ENCODE peak calls at places on chromosomes 3 and 15, in seven cellular contexts. Z is mucosa of descending colon; B is body of pancreas; Q is activated naive CD8-positive, alpha-beta T cell treated with anti-CD3 and anti-CD28 coated beads, Interleukin-2, amount 10 ng/mL, durations not matched to agents 7 days and 5 days; I is aorta; F is right cardiac atrium; G is GM12878. O is an unnamed sample.

GRCh38 chr15:39359736-39360135 is 221.1 kb upstream of the THBS1 start:
- ATAC-seq in G (no peak), B (no peak), F (no peak), Z (no peak), I (no peak), Q (no peak), O (no peak)

GRCh38 chr15:58487041-58487723 is 55.4 kb downstream of the LIPC start:
- ATAC-seq in B (no peak), Z (no peak), F (no peak), I (no peak), Q (no peak), G (no peak), O (no peak)

GRCh38 chr15:55527150-55527549 is 19.1 kb upstream of the DNAAF4 start:
- ATAC-seq in F (no peak), Q (no peak), B (no peak), Z (no peak), I (peak), G (no peak), O (no peak)

GRCh38 chr3:71433631-71434030 is 149.9 kb downstream of the FOXP1 start:
- ATAC-seq in Q (no peak), Z (no peak), I (no peak), B (no peak), F (no peak), G (no peak), O (no peak)

GRCh38 chr3:111871809-111872623 is 13.0 kb downstream of the PHLDB2 start:
- ATAC-seq in Z (no peak), F (no peak), B (no peak), G (no peak), I (no peak), Q (no peak), O (no peak)

GRCh38 chr3:98811048-98811447 is 47.9 kb downstream of the ST3GAL6 start:
- ATAC-seq in F (no peak), Z (no peak), I (no peak), G (no peak), Q (no peak), B (no peak), O (no peak)

GRCh38 chr3:119311191-119311925 is 17.2 kb downstream of the ARHGAP31 start:
- ATAC-seq in G (no peak), F (peak), B (no peak), Q (no peak), Z (no peak), I (no peak), O (no peak)

GRCh38 chr3:3726549-3726948 is 72.7 kb upstream of the LRRN1 start:
- ATAC-seq in B (no peak), F (no peak), G (no peak), Z (no peak), I (no peak), Q (no peak), O (no peak)

GRCh38 chr3:136882575-136882974 is 20.6 kb downstream of the NCK1 start:
- ATAC-seq in F (peak), Q (no peak), G (peak), B (no peak), Z (peak), I (no peak), O (no peak)

GRCh38 chr15:27133244-27133643 is 162.3 kb downstream of the GABRG3 start:
- ATAC-seq in G (no peak), Q (no peak), I (no peak), Z (no peak), F (no peak), B (no peak), O (no peak)